ENCODE peak calls at places on chromosome 9, in seven cellular contexts. Q is GM23338, P is SK-N-SH, B is HL-60, Y is A549, L is Panc1, O is HepG2. G is an unnamed sample.

GRCh38 chr9:8622871-8623270 is 823.3 kb upstream of the DMAC1 start:
- DNase-seq in Q (no peak), P (no peak), B (no peak), Y (no peak), L (no peak), O (no peak), G (no peak)

GRCh38 chr9:94085062-94085639 is 887 bp downstream of the PTPDC1 start:
- DNase-seq in Q (peak; percentile 62), P (no peak), B (no peak), Y (no peak), L (no peak), O (peak; percentile 59), G (peak; percentile 82)

GRCh38 chr9:112569186-112569585 is 82.6 kb downstream of the KIAA1958 start:
- DNase-seq in Q (no peak), P (no peak), B (peak; percentile 4), Y (no peak), L (no peak), O (no peak), G (no peak)

GRCh38 chr9:112274600-112274999 is 58.8 kb downstream of the PTBP3 start:
- DNase-seq in Q (no peak), P (no peak), B (no peak), Y (no peak), L (no peak), O (no peak), G (no peak)

GRCh38 chr9:110257097-110257955 is 1.0 kb upstream of the TXN start:
- DNase-seq in Q (peak; percentile 31), P (no peak), B (peak; percentile 44), Y (no peak), L (peak; percentile 22), O (peak; percentile 27), G (no peak)

GRCh38 chr9:31848505-31849285 is 535.7 kb upstream of the ACO1 start:
- DNase-seq in Q (peak; percentile 23), P (no peak), B (no peak), Y (no peak), L (no peak), O (peak; percentile 72), G (peak; percentile 37)

GRCh38 chr9:126942369-126942768 is 27.8 kb downstream of the RALGPS1 start:
- DNase-seq in Q (no peak), P (no peak), B (no peak), Y (no peak), L (no peak), O (no peak), G (no peak)

GRCh38 chr9:31445960-31446359 is 938.5 kb upstream of the ACO1 start:
- DNase-seq in Q (peak; percentile 9), P (no peak), B (no peak), Y (no peak), L (no peak), O (no peak), G (no peak)

GRCh38 chr9:116101516-116101915 is 52.1 kb upstream of the PAPPA start:
- DNase-seq in Q (no peak), P (no peak), B (no peak), Y (peak; percentile 8), L (no peak), O (no peak), G (no peak)

GRCh38 chr9:84669293-84670105 is at the start of gene NTRK2:
- DNase-seq in Q (peak; percentile 64), P (peak; percentile 65), B (no peak), Y (no peak), L (no peak), O (no peak), G (no peak)

GRCh38 chr9:134193912-134194535 is 29.7 kb upstream of the RNU6ATAC start:
- DNase-seq in Q (no peak), P (peak; percentile 12), B (no peak), Y (no peak), L (no peak), O (no peak), G (no peak)

GRCh38 chr9:93081081-93081529 is 14.9 kb upstream of the CARD19 start:
- DNase-seq in Q (no peak), P (peak; percentile 17), B (no peak), Y (no peak), L (no peak), O (no peak), G (no peak)

GRCh38 chr9:137237759-137238726 is 3.0 kb upstream of the TUBB4B start:
- DNase-seq in Q (no peak), P (no peak), B (no peak), Y (no peak), L (no peak), O (no peak), G (no peak)

GRCh38 chr9:117528225-117528624 is 113.4 kb upstream of the ASTN2 start:
- DNase-seq in Q (no peak), P (no peak), B (no peak), Y (no peak), L (no peak), O (no peak), G (no peak)

GRCh38 chr9:105432247-105432857 is 15.5 kb upstream of the FSD1L start:
- DNase-seq in Q (no peak), P (no peak), B (no peak), Y (no peak), L (no peak), O (peak; percentile 70), G (no peak)

GRCh38 chr9:98168952-98169488 is 23.4 kb downstream of the CORO2A start:
- DNase-seq in Q (peak; percentile 79), P (peak; percentile 83), B (peak; percentile 38), Y (no peak), L (no peak), O (peak; percentile 85), G (no peak)

GRCh38 chr9:137266589-137267453 is 10.7 kb upstream of the TOR4A start:
- DNase-seq in Q (no peak), P (no peak), B (no peak), Y (no peak), L (no peak), O (no peak), G (no peak)

GRCh38 chr9:125932012-125932411 is 184.8 kb downstream of the PBX3 start:
- DNase-seq in Q (no peak), P (no peak), B (no peak), Y (peak; percentile 18), L (peak; percentile 25), O (no peak), G (peak; percentile 81)

GRCh38 chr9:114202396-114202795 is 47.1 kb downstream of the COL27A1 start:
- DNase-seq in Q (no peak), P (no peak), B (no peak), Y (no peak), L (no peak), O (no peak), G (no peak)

GRCh38 chr9:114204265-114204664 is 48.9 kb downstream of the COL27A1 start:
- DNase-seq in Q (no peak), P (no peak), B (no peak), Y (no peak), L (no peak), O (no peak), G (no peak)

GRCh38 chr9:114202849-114203248 is 47.5 kb downstream of the COL27A1 start:
- DNase-seq in Q (no peak), P (no peak), B (no peak), Y (no peak), L (no peak), O (no peak), G (no peak)

GRCh38 chr9:114205171-114206015 is 50.1 kb downstream of the COL27A1 start:
- DNase-seq in Q (no peak), P (no peak), B (no peak), Y (no peak), L (no peak), O (no peak), G (no peak)

GRCh38 chr9:114203410-114204140 is 48.2 kb downstream of the COL27A1 start:
- DNase-seq in Q (no peak), P (no peak), B (no peak), Y (no peak), L (no peak), O (no peak), G (no peak)
- TF ChIP-seq REST in Q (no peak), P (no peak), B (no peak), Y (no peak), L (no peak), O (no peak), G (no peak)

GRCh38 chr9:109117856-109118801 is 1.6 kb downstream of the TMEM245 start:
- DNase-seq in Q (peak; percentile 34), P (peak; percentile 22), B (peak; percentile 30), Y (peak; percentile 81), L (no peak), O (peak; percentile 65), G (no peak)

GRCh38 chr9:109114670-109115069 is 5.1 kb downstream of the TMEM245 start:
- DNase-seq in Q (no peak), P (no peak), B (no peak), Y (no peak), L (no peak), O (no peak), G (no peak)

GRCh38 chr9:109113892-109114609 is 5.7 kb downstream of the TMEM245 start:
- DNase-seq in Q (no peak), P (no peak), B (no peak), Y (no peak), L (no peak), O (no peak), G (no peak)

GRCh38 chr9:109113239-109113638 is 6.5 kb downstream of the TMEM245 start:
- DNase-seq in Q (no peak), P (no peak), B (no peak), Y (no peak), L (no peak), O (no peak), G (no peak)

DNA sequence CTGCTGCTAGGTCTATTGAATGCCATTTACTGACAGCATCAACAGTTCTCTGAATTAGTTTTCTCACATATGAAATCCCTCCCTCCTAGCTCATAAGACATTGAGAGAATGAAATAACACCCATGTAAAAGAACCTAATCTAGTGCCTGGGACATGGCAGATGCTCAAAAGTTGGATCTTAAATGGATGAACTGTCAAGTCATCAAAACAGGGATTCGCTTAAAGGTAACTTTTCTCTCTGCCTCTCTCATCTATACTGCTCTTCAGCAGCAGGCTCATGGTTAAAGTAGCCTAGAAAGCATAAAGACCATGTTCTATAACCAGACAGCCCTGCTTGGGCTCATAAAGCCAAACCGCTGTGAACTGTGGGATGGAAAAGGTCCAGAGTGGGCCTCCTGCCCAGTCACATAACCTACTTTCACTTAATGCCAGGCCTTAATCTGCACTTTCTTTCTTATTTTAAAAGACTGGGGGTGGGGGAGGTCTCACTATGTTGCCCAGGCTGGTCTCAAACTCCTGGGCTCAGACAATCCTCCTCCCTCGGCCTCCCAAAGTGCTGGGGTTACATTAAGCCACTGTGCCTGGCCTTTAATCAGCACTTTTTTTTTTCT is 3.7 kb downstream of the TMEM245 start:
- DNase-seq in Q (no peak), P (no peak), B (no peak), Y (no peak), L (no peak), O (no peak), G (no peak)
- TF ChIP-seq REST in Q (no peak), P (no peak), B (no peak), Y (no peak), L (no peak), O (no peak), G (no peak)

GRCh38 chr9:136204838-136205706 is at the start of gene LHX3:
- DNase-seq in Q (peak; percentile 84), P (no peak), B (no peak), Y (no peak), L (no peak), O (no peak), G (no peak)
- TF ChIP-seq REST in Q (peak; percentile 81), P (peak; percentile 90), B (peak; percentile 91), Y (peak; percentile 77), L (peak; percentile 73), O (no peak), G (peak; percentile 54)

DNA sequence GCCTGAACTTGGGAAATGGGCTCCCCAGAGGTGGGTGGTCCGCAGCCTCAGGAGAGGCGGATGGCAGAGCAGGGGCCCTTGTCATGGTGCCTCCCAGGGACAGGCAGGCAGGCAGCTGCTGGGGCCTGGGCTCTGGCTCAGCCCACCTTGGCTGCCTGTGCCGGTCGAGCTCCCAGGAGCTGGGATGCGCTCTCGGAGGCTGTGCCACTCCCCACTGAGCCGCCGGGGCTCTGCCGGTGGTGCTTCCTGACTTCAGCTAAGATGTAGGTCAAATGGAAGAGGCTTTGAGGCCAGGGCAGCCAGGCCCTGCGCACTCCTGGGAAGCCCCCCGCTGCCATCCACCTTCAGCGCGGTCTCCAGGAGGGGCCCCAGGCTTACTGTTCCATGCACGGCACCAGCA is 41.0 kb downstream of the KCNT1 start:
- DNase-seq in Q (no peak), P (no peak), B (no peak), Y (no peak), L (no peak), O (no peak), G (no peak)
- TF ChIP-seq REST in Q (no peak), P (no peak), B (no peak), Y (no peak), L (no peak), O (no peak), G (no peak)